ENCODE peak calls at places on chromosomes 5 and 9, in eight cellular contexts. One of them, this sample, is unnamed.

GRCh38 chr5:36944607-36945225 is 68.1 kb downstream of the NIPBL start:
- DNase-seq in CD8-positive, alpha-beta T cell: no peak
- DNase-seq in left ventricle myocardium inferior: no peak
- DNase-seq in psoas muscle: no peak
- DNase-seq in mesendoderm: peak; percentile 65
- DNase-seq in tibial nerve: no peak
- DNase-seq in adrenal gland: no peak
- DNase-seq in Panc1: peak; percentile 41
- DNase-seq in this sample: no peak

GRCh38 chr9:69174645-69175487 is 789 bp downstream of the TJP2 start:
- DNase-seq in tibial nerve: no peak
- DNase-seq in CD8-positive, alpha-beta T cell: no peak
- DNase-seq in mesendoderm: peak; percentile 74
- DNase-seq in adrenal gland: peak; percentile 72
- DNase-seq in psoas muscle: peak; percentile 75
- DNase-seq in Panc1: no peak
- DNase-seq in left ventricle myocardium inferior: no peak
- DNase-seq in this sample: no peak

GRCh38 chr5:123472150-123472549 is 39.8 kb upstream of the CSNK1G3 start:
- DNase-seq in CD8-positive, alpha-beta T cell: no peak
- DNase-seq in adrenal gland: no peak
- DNase-seq in Panc1: no peak
- DNase-seq in left ventricle myocardium inferior: no peak
- DNase-seq in tibial nerve: no peak
- DNase-seq in psoas muscle: no peak
- DNase-seq in mesendoderm: no peak
- DNase-seq in this sample: no peak

GRCh38 chr9:132037470-132037869 is 42.2 kb downstream of the MED27 start:
- DNase-seq in adrenal gland: no peak
- DNase-seq in CD8-positive, alpha-beta T cell: no peak
- DNase-seq in Panc1: no peak
- DNase-seq in left ventricle myocardium inferior: no peak
- DNase-seq in tibial nerve: no peak
- DNase-seq in psoas muscle: no peak
- DNase-seq in mesendoderm: no peak
- DNase-seq in this sample: no peak

GRCh38 chr5:172608773-172609172 is 32.3 kb upstream of the NEURL1B start:
- DNase-seq in CD8-positive, alpha-beta T cell: no peak
- DNase-seq in adrenal gland: no peak
- DNase-seq in tibial nerve: no peak
- DNase-seq in mesendoderm: no peak
- DNase-seq in left ventricle myocardium inferior: no peak
- DNase-seq in psoas muscle: no peak
- DNase-seq in Panc1: no peak
- DNase-seq in this sample: no peak

GRCh38 chr9:136786451-136786850 is 4.7 kb upstream of the TMEM141 start:
- DNase-seq in left ventricle myocardium inferior: no peak
- DNase-seq in Panc1: no peak
- DNase-seq in CD8-positive, alpha-beta T cell: no peak
- DNase-seq in adrenal gland: no peak
- DNase-seq in psoas muscle: no peak
- DNase-seq in mesendoderm: no peak
- DNase-seq in tibial nerve: no peak
- DNase-seq in this sample: no peak

GRCh38 chr5:10311595-10312425 is 4.1 kb upstream of the CMBL start:
- DNase-seq in mesendoderm: no peak
- DNase-seq in CD8-positive, alpha-beta T cell: no peak
- DNase-seq in tibial nerve: no peak
- DNase-seq in left ventricle myocardium inferior: no peak
- DNase-seq in adrenal gland: no peak
- DNase-seq in Panc1: no peak
- DNase-seq in psoas muscle: no peak
- DNase-seq in this sample: no peak

GRCh38 chr9:129412814-129413536 is 207.9 kb downstream of the C9orf50 start:
- DNase-seq in Panc1: peak; percentile 12
- DNase-seq in tibial nerve: no peak
- DNase-seq in left ventricle myocardium inferior: peak; percentile 83
- DNase-seq in adrenal gland: peak; percentile 88
- DNase-seq in psoas muscle: peak; percentile 78
- DNase-seq in mesendoderm: peak; percentile 78
- DNase-seq in CD8-positive, alpha-beta T cell: peak; percentile 42
- DNase-seq in this sample: no peak

GRCh38 chr5:5341531-5342292 is 80.8 kb upstream of the ICE1 start:
- DNase-seq in left ventricle myocardium inferior: no peak
- DNase-seq in psoas muscle: no peak
- DNase-seq in adrenal gland: no peak
- DNase-seq in tibial nerve: no peak
- DNase-seq in CD8-positive, alpha-beta T cell: no peak
- DNase-seq in mesendoderm: no peak
- DNase-seq in Panc1: no peak
- DNase-seq in this sample: no peak

GRCh38 chr9:94097788-94098413 is 13.6 kb downstream of the PTPDC1 start:
- DNase-seq in CD8-positive, alpha-beta T cell: no peak
- DNase-seq in mesendoderm: no peak
- DNase-seq in adrenal gland: no peak
- DNase-seq in tibial nerve: no peak
- DNase-seq in psoas muscle: no peak
- DNase-seq in Panc1: no peak
- DNase-seq in left ventricle myocardium inferior: no peak
- DNase-seq in this sample: no peak

GRCh38 chr9:109013678-109014145 is 413 bp upstream of the CTNNAL1 start:
- DNase-seq in adrenal gland: no peak
- DNase-seq in left ventricle myocardium inferior: no peak
- DNase-seq in tibial nerve: no peak
- DNase-seq in psoas muscle: no peak
- DNase-seq in CD8-positive, alpha-beta T cell: no peak
- DNase-seq in mesendoderm: no peak
- DNase-seq in Panc1: no peak
- DNase-seq in this sample: no peak

GRCh38 chr9:87282477-87282991 is 215.1 kb upstream of the DAPK1 start:
- DNase-seq in psoas muscle: no peak
- DNase-seq in left ventricle myocardium inferior: no peak
- DNase-seq in adrenal gland: no peak
- DNase-seq in tibial nerve: no peak
- DNase-seq in mesendoderm: no peak
- DNase-seq in Panc1: no peak
- DNase-seq in CD8-positive, alpha-beta T cell: no peak
- DNase-seq in this sample: no peak

GRCh38 chr9:16092627-16093091 is 539.8 kb downstream of the CCDC171 start:
- DNase-seq in Panc1: no peak
- DNase-seq in CD8-positive, alpha-beta T cell: no peak
- DNase-seq in mesendoderm: no peak
- DNase-seq in adrenal gland: no peak
- DNase-seq in psoas muscle: peak; percentile 55
- DNase-seq in left ventricle myocardium inferior: peak; percentile 34
- DNase-seq in tibial nerve: peak; percentile 30
- DNase-seq in this sample: no peak

GRCh38 chr5:147485046-147485445 is 24.8 kb downstream of the DPYSL3 start:
- DNase-seq in psoas muscle: no peak
- DNase-seq in mesendoderm: no peak
- DNase-seq in tibial nerve: no peak
- DNase-seq in adrenal gland: no peak
- DNase-seq in left ventricle myocardium inferior: no peak
- DNase-seq in CD8-positive, alpha-beta T cell: no peak
- DNase-seq in Panc1: no peak
- DNase-seq in this sample: no peak

GRCh38 chr5:120463991-120464626 is at the start of gene PRR16:
- DNase-seq in Panc1: no peak
- DNase-seq in tibial nerve: no peak
- DNase-seq in psoas muscle: peak; percentile 77
- DNase-seq in left ventricle myocardium inferior: peak; percentile 56
- DNase-seq in mesendoderm: peak; percentile 80
- DNase-seq in adrenal gland: no peak
- DNase-seq in CD8-positive, alpha-beta T cell: no peak
- DNase-seq in this sample: no peak

GRCh38 chr5:133552925-133553525 is 59.3 kb downstream of the FSTL4 start:
- DNase-seq in left ventricle myocardium inferior: no peak
- DNase-seq in tibial nerve: peak; percentile 17
- DNase-seq in CD8-positive, alpha-beta T cell: peak; percentile 34
- DNase-seq in psoas muscle: peak; percentile 57
- DNase-seq in mesendoderm: peak; percentile 80
- DNase-seq in adrenal gland: peak; percentile 73
- DNase-seq in Panc1: peak; percentile 22
- DNase-seq in this sample: peak; percentile 19

GRCh38 chr5:132506094-132506692 is 15.6 kb upstream of the IRF1 start:
- DNase-seq in Panc1: no peak
- DNase-seq in psoas muscle: no peak
- DNase-seq in tibial nerve: no peak
- DNase-seq in adrenal gland: peak; percentile 56
- DNase-seq in left ventricle myocardium inferior: no peak
- DNase-seq in mesendoderm: peak; percentile 56
- DNase-seq in CD8-positive, alpha-beta T cell: no peak
- DNase-seq in this sample: no peak

DNA sequence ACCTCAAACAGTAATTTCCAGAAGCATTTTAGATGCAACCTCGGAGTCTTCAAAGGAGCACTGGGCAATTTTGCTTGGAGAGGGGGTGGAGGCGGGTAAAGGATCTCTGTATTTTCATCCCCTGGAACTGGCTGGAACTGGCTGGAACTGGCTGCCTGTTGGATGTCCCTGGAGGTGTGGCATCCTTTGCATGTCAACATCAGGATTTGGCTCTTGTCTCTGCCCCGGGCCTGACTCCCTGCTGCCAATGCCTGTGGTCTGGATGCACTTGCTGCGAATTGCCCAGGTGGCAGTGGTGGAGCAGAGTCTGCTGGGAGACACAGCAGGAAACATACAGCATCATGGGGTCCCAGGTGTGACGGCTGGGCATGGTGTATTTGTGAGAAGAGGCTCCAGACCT is 391.3 kb downstream of the GADD45G start:
- DNase-seq in psoas muscle: no peak
- DNase-seq in left ventricle myocardium inferior: no peak
- DNase-seq in mesendoderm: peak; percentile 30
- DNase-seq in adrenal gland: no peak
- DNase-seq in CD8-positive, alpha-beta T cell: no peak
- DNase-seq in Panc1: no peak
- DNase-seq in tibial nerve: no peak
- DNase-seq in this sample: no peak
- H3K4me1 ChIP-seq in psoas muscle: peaks cover 32% of the 10 kb centered on the region
- H3K4me1 ChIP-seq in left ventricle myocardium inferior: peaks cover 51% of the 10 kb centered on the region
- H3K4me1 ChIP-seq in mesendoderm: peaks cover 17% of the 10 kb centered on the region
- H3K4me1 ChIP-seq in adrenal gland: peaks cover 63% of the 10 kb centered on the region
- H3K4me1 ChIP-seq in CD8-positive, alpha-beta T cell: peaks cover 18% of the 10 kb centered on the region
- H3K4me1 ChIP-seq in Panc1: peaks cover 13% of the 10 kb centered on the region
- H3K4me1 ChIP-seq in tibial nerve: peaks cover 25% of the 10 kb centered on the region
- H3K4me1 ChIP-seq in this sample: peaks cover 17% of the 10 kb centered on the region

DNA sequence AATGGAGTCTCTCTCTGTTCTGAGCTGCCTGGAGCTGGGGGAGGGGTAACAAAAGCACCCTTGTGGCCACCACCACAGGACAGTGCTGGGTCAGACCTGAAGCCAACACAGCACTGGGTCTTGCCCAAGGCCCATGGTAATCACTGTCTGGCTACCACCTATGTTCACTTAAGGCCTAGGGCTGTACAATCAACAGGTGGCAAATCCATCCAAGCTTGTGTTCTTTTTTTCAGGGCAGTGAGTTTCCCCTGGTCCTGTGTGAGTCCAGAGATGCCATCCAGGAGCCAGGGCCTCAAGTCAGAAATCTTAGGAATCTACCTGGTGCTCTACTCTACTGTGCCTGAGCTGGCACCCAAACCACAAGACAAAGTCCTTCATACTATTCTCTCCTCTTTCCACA is 20.1 kb upstream of the OTP start:
- DNase-seq in mesendoderm: no peak
- DNase-seq in psoas muscle: no peak
- DNase-seq in Panc1: no peak
- DNase-seq in adrenal gland: no peak
- DNase-seq in tibial nerve: no peak
- DNase-seq in CD8-positive, alpha-beta T cell: no peak
- DNase-seq in left ventricle myocardium inferior: no peak
- DNase-seq in this sample: no peak
- H3K27me3 ChIP-seq in mesendoderm: no peaks in the 10 kb centered on the region
- H3K27me3 ChIP-seq in psoas muscle: no peaks in the 10 kb centered on the region
- H3K27me3 ChIP-seq in Panc1: no peaks in the 10 kb centered on the region
- H3K27me3 ChIP-seq in adrenal gland: no peaks in the 10 kb centered on the region
- H3K27me3 ChIP-seq in tibial nerve: no peaks in the 10 kb centered on the region
- H3K27me3 ChIP-seq in CD8-positive, alpha-beta T cell: no peaks in the 10 kb centered on the region
- H3K27me3 ChIP-seq in left ventricle myocardium inferior: peaks cover 71% of the 10 kb centered on the region
- H3K27me3 ChIP-seq in this sample: no peaks in the 10 kb centered on the region

GRCh38 chr5:112491257-112491656 is 72.2 kb upstream of the EPB41L4A start:
- DNase-seq in CD8-positive, alpha-beta T cell: no peak
- DNase-seq in tibial nerve: no peak
- DNase-seq in Panc1: no peak
- DNase-seq in left ventricle myocardium inferior: no peak
- DNase-seq in mesendoderm: peak; percentile 56
- DNase-seq in adrenal gland: no peak
- DNase-seq in psoas muscle: no peak
- DNase-seq in this sample: no peak

DNA sequence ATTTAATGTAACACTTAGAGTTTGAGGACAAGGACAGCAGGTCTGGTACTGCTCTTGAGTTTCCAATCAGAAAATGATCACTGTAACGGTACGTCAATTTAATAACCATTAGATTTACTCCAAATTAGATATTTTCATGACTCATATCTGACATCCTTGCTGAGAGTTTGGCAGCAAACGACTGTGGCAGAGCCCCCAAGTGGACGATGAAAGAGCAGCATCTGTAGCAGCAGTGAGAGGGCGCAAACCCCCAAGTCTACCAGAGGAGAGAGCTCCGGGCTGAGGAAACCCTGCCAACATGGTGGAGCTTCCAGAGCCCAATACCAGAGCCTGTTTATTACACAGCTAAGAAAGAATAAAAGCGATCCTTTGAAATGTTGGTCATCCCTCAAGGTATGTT is 73.2 kb upstream of the EPB41L4A start:
- DNase-seq in left ventricle myocardium inferior: peak; percentile 56
- DNase-seq in adrenal gland: peak; percentile 85
- DNase-seq in tibial nerve: no peak
- DNase-seq in CD8-positive, alpha-beta T cell: no peak
- DNase-seq in mesendoderm: peak; percentile 86
- DNase-seq in Panc1: peak; percentile 25
- DNase-seq in psoas muscle: no peak
- DNase-seq in this sample: no peak
- H3K27ac ChIP-seq in left ventricle myocardium inferior: no peak overlapping the region
- H3K27ac ChIP-seq in adrenal gland: no peak overlapping the region
- H3K27ac ChIP-seq in tibial nerve: no peak overlapping the region
- H3K27ac ChIP-seq in CD8-positive, alpha-beta T cell: no peak overlapping the region
- H3K27ac ChIP-seq in mesendoderm: no peak overlapping the region
- H3K27ac ChIP-seq in Panc1: no peak overlapping the region
- H3K27ac ChIP-seq in psoas muscle: no peak overlapping the region
- H3K27ac ChIP-seq in this sample: no peak overlapping the region

GRCh38 chr9:14314424-14314928 is 535 bp upstream of the NFIB start:
- DNase-seq in mesendoderm: peak; percentile 95
- DNase-seq in psoas muscle: peak; percentile 85
- DNase-seq in CD8-positive, alpha-beta T cell: no peak
- DNase-seq in left ventricle myocardium inferior: peak; percentile 83
- DNase-seq in tibial nerve: peak; percentile 62
- DNase-seq in adrenal gland: peak; percentile 89
- DNase-seq in Panc1: no peak
- DNase-seq in this sample: no peak
- H3K4me1 ChIP-seq in mesendoderm: peaks cover 4% of the 10 kb centered on the region
- H3K4me1 ChIP-seq in psoas muscle: peaks cover 34% of the 10 kb centered on the region
- H3K4me1 ChIP-seq in CD8-positive, alpha-beta T cell: peaks cover 20% of the 10 kb centered on the region
- H3K4me1 ChIP-seq in left ventricle myocardium inferior: peaks cover 70% of the 10 kb centered on the region
- H3K4me1 ChIP-seq in tibial nerve: peaks cover 15% of the 10 kb centered on the region
- H3K4me1 ChIP-seq in adrenal gland: peaks cover 47% of the 10 kb centered on the region
- H3K4me1 ChIP-seq in Panc1: peaks cover 4% of the 10 kb centered on the region
- H3K4me1 ChIP-seq in this sample: peaks cover 4% of the 10 kb centered on the region

GRCh38 chr5:152608514-152608913 is 203.4 kb upstream of the NMUR2 start:
- DNase-seq in psoas muscle: no peak
- DNase-seq in Panc1: no peak
- DNase-seq in CD8-positive, alpha-beta T cell: no peak
- DNase-seq in mesendoderm: no peak
- DNase-seq in adrenal gland: no peak
- DNase-seq in tibial nerve: no peak
- DNase-seq in left ventricle myocardium inferior: no peak
- DNase-seq in this sample: no peak
- H3K27me3 ChIP-seq in psoas muscle: no peaks in the 10 kb centered on the region
- H3K27me3 ChIP-seq in Panc1: no peaks in the 10 kb centered on the region
- H3K27me3 ChIP-seq in CD8-positive, alpha-beta T cell: no peaks in the 10 kb centered on the region
- H3K27me3 ChIP-seq in mesendoderm: no peaks in the 10 kb centered on the region
- H3K27me3 ChIP-seq in adrenal gland: no peaks in the 10 kb centered on the region
- H3K27me3 ChIP-seq in tibial nerve: no peaks in the 10 kb centered on the region
- H3K27me3 ChIP-seq in left ventricle myocardium inferior: no peaks in the 10 kb centered on the region
- H3K27me3 ChIP-seq in this sample: no peaks in the 10 kb centered on the region

This sample was measured in CD8-positive, alpha-beta memory T cell.